ENCODE peak calls at places on chromosomes 16 and 17, in five cellular contexts. I is K562, C is H1, K is GM12878, H is GM12892. M is an unnamed sample.

GRCh38 chr17:42618442-42619150 is 9.1 kb downstream of the TUBG1 start:
- DNase-seq in I (peak; percentile 67), C (peak; percentile 77), K (peak; percentile 93), H (peak; percentile 68), M (peak; percentile 50)

GRCh38 chr16:85659336-85659735 is 29.4 kb downstream of the GINS2 start:
- DNase-seq in I (no peak), C (no peak), K (no peak), H (no peak), M (no peak)

GRCh38 chr17:28867276-28867675 is 12.5 kb downstream of the ERAL1 start:
- DNase-seq in I (no peak), C (no peak), K (no peak), H (no peak), M (no peak)

GRCh38 chr17:78351449-78352006 is 8.3 kb downstream of the SOCS3 start:
- DNase-seq in I (no peak), C (peak; percentile 76), K (no peak), H (no peak), M (no peak)

GRCh38 chr16:55035037-55035436 is 104.4 kb downstream of the IRX5 start:
- DNase-seq in I (peak; percentile 63), C (peak; percentile 92), K (no peak), H (no peak), M (no peak)

GRCh38 chr17:27466748-27467375 is 10.6 kb downstream of the KSR1 start:
- DNase-seq in I (no peak), C (no peak), K (peak; percentile 87), H (peak; percentile 65), M (peak; percentile 55)

GRCh38 chr16:12059216-12059769 is 82.8 kb downstream of the SNX29 start:
- DNase-seq in I (no peak), C (no peak), K (no peak), H (no peak), M (peak; percentile 27)

GRCh38 chr17:15999974-16000827 is 577 bp downstream of the TTC19 start:
- DNase-seq in I (no peak), C (no peak), K (no peak), H (no peak), M (no peak)

GRCh38 chr17:81898029-81898866 is 3.8 kb upstream of the NPB start:
- DNase-seq in I (no peak), C (no peak), K (no peak), H (no peak), M (no peak)

GRCh38 chr16:47970291-47970931 is 185.4 kb downstream of the ABCC12 start:
- DNase-seq in I (peak; percentile 11), C (no peak), K (no peak), H (no peak), M (no peak)

GRCh38 chr17:12866244-12866643 is 76.9 kb downstream of the ARHGAP44 start:
- DNase-seq in I (no peak), C (no peak), K (no peak), H (no peak), M (no peak)

GRCh38 chr16:80347900-80348299 is 192.9 kb upstream of the DYNLRB2 start:
- DNase-seq in I (no peak), C (peak; percentile 14), K (no peak), H (no peak), M (no peak)

GRCh38 chr17:17295141-17295540 is 8.0 kb upstream of the NT5M start:
- DNase-seq in I (no peak), C (no peak), K (no peak), H (no peak), M (no peak)

GRCh38 chr16:24198807-24199533 is 57.2 kb upstream of the CACNG3 start:
- DNase-seq in I (no peak), C (no peak), K (no peak), H (no peak), M (no peak)

GRCh38 chr17:50529849-50530248 is 2.7 kb upstream of the EPN3 start:
- DNase-seq in I (no peak), C (no peak), K (no peak), H (no peak), M (no peak)

GRCh38 chr17:1573932-1574696 is 11.5 kb upstream of the PITPNA start:
- DNase-seq in I (peak; percentile 89), C (peak; percentile 94), K (no peak), H (peak; percentile 97), M (peak; percentile 93)

GRCh38 chr17:75758131-75758905 is 6.7 kb downstream of the GALK1 start:
- DNase-seq in I (no peak), C (no peak), K (no peak), H (no peak), M (peak; percentile 11)

GRCh38 chr17:53137919-53138318 is 684.8 kb upstream of the KIF2B start:
- DNase-seq in I (no peak), C (no peak), K (no peak), H (no peak), M (no peak)

GRCh38 chr16:87061521-87061920 is 255.7 kb downstream of the C16orf95 start:
- DNase-seq in I (no peak), C (no peak), K (no peak), H (no peak), M (no peak)

GRCh38 chr16:3659200-3659599 is 4.7 kb downstream of the DNASE1 start:
- DNase-seq in I (no peak), C (no peak), K (no peak), H (no peak), M (no peak)

GRCh38 chr17:48441862-48442261 is 11.8 kb upstream of the SKAP1 start:
- DNase-seq in I (no peak), C (no peak), K (no peak), H (no peak), M (no peak)

GRCh38 chr17:40290629-40291296 is 3.1 kb downstream of the CDC6 start:
- DNase-seq in I (no peak), C (no peak), K (no peak), H (no peak), M (no peak)

GRCh38 chr17:40648326-40648968 is 829 bp upstream of the SMARCE1 start:
- DNase-seq in I (no peak), C (no peak), K (no peak), H (peak; percentile 49), M (no peak)

GRCh38 chr16:69626256-69626655 is 60.5 kb downstream of the NFAT5 start:
- DNase-seq in I (peak; percentile 65), C (no peak), K (no peak), H (no peak), M (no peak)

DNA sequence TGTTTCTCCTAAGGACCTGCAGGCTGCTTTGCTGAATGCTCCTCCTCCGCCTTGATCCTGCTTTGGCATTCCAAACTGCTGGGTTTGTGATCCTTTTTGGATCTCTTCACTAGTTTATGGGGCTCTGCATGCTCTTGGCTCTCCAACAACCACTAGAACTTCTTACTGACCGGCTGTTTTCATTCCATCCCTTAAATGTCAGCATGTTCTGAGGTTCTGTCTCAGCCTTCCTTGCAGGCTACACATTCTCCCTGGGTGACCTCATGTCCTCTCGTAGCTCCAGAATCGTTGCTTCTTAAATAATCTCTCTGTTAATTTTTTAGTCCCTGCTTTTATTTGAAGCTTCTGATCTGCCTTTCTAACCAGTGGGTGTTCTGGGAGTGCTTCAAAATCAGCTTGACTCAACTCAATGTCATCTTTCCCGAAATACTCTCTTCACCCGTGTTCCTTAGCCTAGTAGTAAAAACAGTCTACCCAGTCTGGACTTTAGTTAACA is 119.0 kb upstream of the HS3ST2 start:
- DNase-seq in I (no peak), C (no peak), K (no peak), H (no peak), M (no peak)
- TF ChIP-seq POLR2AphosphoS5 in I (no peak), C (no peak), K (no peak), H (no peak), M (no peak)

DNA sequence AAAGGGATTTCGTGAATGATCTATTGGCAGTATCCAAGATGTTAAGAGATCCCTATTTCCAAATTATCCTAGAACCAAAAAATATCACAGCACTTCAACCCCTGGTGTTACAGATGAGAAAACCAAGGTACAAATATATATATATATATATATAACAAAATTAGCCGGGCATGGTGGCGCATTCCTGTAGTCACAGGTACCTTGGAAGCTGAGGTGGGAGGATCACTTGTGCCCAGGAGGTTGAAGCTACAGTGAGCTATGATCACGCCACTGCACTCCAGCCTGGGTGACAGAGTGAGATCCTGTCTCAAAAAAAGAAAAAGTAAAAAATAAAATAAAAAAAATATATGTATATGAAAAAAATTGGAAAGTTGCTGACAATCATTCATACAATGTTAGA is 637 bp upstream of the CLN3 start:
- DNase-seq in I (no peak), C (no peak), K (no peak), H (no peak), M (no peak)
- TF ChIP-seq TAF1 in I (no peak), C (no peak), K (no peak), H (no peak), M (no peak)

DNA sequence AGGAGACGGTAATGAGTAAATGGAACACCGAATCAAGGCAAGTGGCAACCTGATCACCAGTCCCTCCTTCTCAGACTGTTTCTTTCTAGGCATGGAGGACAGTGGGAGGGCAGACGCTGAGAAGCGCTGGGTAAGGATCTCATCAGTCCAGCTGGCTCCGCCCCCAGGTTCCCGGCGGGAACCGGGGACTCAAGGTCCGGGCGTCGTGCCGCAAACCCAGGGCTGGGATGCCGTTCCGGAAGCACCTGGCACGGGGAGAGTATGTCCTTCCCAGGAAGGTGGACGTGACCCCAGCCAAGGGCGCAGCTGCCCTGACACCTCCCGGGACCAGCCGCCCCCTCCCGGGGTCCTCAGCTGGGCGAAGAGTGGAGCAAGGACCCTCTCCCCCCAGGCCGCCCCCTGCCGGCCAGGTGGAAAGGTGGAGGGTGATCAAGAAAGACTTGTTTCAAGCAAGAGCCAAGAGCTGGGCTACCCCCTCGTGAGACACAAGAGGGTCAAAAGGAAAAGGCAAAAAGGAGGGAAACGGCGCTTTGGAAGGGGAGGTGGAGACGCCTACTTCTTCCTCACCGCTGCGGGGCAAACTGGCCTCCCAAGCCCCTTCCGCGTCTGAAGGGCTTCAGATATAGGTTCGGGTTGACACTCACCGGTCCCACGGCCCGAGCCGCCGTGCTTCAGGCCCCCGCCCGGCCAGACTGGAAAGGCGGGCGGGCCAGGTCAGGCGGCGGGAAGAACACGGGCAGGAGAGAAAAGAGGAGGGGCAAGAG is at the start of gene MYO19:
- DNase-seq in I (peak; percentile 78), C (peak; percentile 86), K (peak; percentile 24), H (peak; percentile 48), M (peak; percentile 54)
- TF ChIP-seq POLR2A in I (peak; percentile 50), C (peak; percentile 67), K (no peak), H (no peak), M (no peak)

DNA sequence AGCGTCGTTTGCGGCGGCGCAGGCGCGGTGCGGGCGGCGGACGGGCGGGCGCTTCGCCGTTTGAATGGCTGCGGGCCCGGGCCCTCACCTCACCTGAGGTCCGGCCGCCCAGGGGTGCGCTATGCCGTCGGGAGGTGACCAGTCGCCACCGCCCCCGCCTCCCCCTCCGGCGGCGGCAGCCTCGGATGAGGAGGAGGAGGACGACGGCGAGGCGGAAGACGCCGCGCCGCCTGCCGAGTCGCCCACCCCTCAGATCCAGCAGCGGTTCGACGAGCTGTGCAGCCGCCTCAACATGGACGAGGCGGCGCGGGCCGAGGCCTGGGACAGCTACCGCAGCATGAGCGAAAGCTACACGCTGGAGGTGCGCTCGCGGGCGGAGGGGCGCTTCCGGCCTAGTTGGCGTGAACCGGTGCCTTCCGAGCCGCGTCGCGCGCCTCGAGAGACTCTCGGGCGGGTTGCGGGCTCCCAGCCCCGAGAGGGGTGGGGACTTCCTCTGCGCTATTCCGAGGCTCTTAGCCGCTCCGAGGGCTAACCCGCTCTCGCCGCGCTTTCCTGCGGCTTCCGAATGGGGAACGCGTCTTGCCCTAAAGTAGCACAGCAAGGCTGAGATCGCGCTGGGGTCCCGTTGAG is at the start of gene RBL2:
- DNase-seq in I (peak; percentile 88), C (peak; percentile 89), K (no peak), H (peak; percentile 56), M (peak; percentile 60)
- TF ChIP-seq POLR2AphosphoS5 in I (peak; percentile 47), C (no peak), K (no peak), H (peak; percentile 20), M (peak; percentile 46)